ENCODE peak calls at places on chromosomes 5 and 9, in nine cellular contexts. One of them, this sample, is unnamed.

GRCh38 chr9:129283705-129284606 is 105.9 kb upstream of the IER5L start:
- DNase-seq in NAMALWA: no peak
- DNase-seq in GM19239: no peak
- DNase-seq in mesothelial cell of epicardium: no peak
- DNase-seq in SW480: no peak
- DNase-seq in EH: no peak
- DNase-seq in uterus: no peak
- DNase-seq in Calu3: no peak
- DNase-seq in foreskin melanocyte: no peak
- DNase-seq in this sample: no peak

GRCh38 chr9:63817622-63818518 is 1467.1 kb downstream of the FOXD4L5 start:
- DNase-seq in NAMALWA: peak
- DNase-seq in GM19239: no peak
- DNase-seq in mesothelial cell of epicardium: peak
- DNase-seq in SW480: no peak
- DNase-seq in EH: peak
- DNase-seq in uterus: peak
- DNase-seq in Calu3: peak
- DNase-seq in foreskin melanocyte: no peak
- DNase-seq in this sample: no peak

GRCh38 chr9:34125681-34126206 is 754 bp downstream of the DCAF12 start:
- DNase-seq in NAMALWA: peak
- DNase-seq in GM19239: no peak
- DNase-seq in mesothelial cell of epicardium: no peak
- DNase-seq in SW480: peak
- DNase-seq in EH: peak
- DNase-seq in uterus: no peak
- DNase-seq in Calu3: no peak
- DNase-seq in foreskin melanocyte: no peak
- DNase-seq in this sample: no peak

GRCh38 chr5:102545175-102545574 is 46.4 kb upstream of the SLCO6A1 start:
- DNase-seq in NAMALWA: peak
- DNase-seq in GM19239: no peak
- DNase-seq in mesothelial cell of epicardium: no peak
- DNase-seq in SW480: peak
- DNase-seq in EH: peak
- DNase-seq in uterus: no peak
- DNase-seq in Calu3: peak
- DNase-seq in foreskin melanocyte: no peak
- DNase-seq in this sample: no peak

GRCh38 chr9:4305065-4305481 is 5.2 kb upstream of the GLIS3 start:
- DNase-seq in NAMALWA: no peak
- DNase-seq in GM19239: no peak
- DNase-seq in mesothelial cell of epicardium: no peak
- DNase-seq in SW480: peak
- DNase-seq in EH: no peak
- DNase-seq in uterus: no peak
- DNase-seq in Calu3: peak
- DNase-seq in foreskin melanocyte: no peak
- DNase-seq in this sample: no peak

GRCh38 chr5:96177303-96177869 is 215.7 kb upstream of the ELL2 start:
- DNase-seq in NAMALWA: no peak
- DNase-seq in GM19239: no peak
- DNase-seq in mesothelial cell of epicardium: no peak
- DNase-seq in SW480: no peak
- DNase-seq in EH: peak
- DNase-seq in uterus: no peak
- DNase-seq in Calu3: peak
- DNase-seq in foreskin melanocyte: no peak
- DNase-seq in this sample: no peak

GRCh38 chr9:8179381-8180053 is 379.9 kb upstream of the DMAC1 start:
- DNase-seq in NAMALWA: no peak
- DNase-seq in GM19239: no peak
- DNase-seq in mesothelial cell of epicardium: no peak
- DNase-seq in SW480: no peak
- DNase-seq in EH: no peak
- DNase-seq in uterus: no peak
- DNase-seq in Calu3: no peak
- DNase-seq in foreskin melanocyte: no peak
- DNase-seq in this sample: no peak

GRCh38 chr5:164073013-164073535 is 567.7 kb downstream of the MAT2B start:
- DNase-seq in NAMALWA: no peak
- DNase-seq in GM19239: no peak
- DNase-seq in mesothelial cell of epicardium: no peak
- DNase-seq in SW480: no peak
- DNase-seq in EH: no peak
- DNase-seq in uterus: no peak
- DNase-seq in Calu3: no peak
- DNase-seq in foreskin melanocyte: no peak
- DNase-seq in this sample: no peak

GRCh38 chr5:82295144-82295543 is 17.0 kb upstream of the RPS23 start:
- DNase-seq in NAMALWA: peak
- DNase-seq in GM19239: no peak
- DNase-seq in mesothelial cell of epicardium: no peak
- DNase-seq in SW480: no peak
- DNase-seq in EH: no peak
- DNase-seq in uterus: no peak
- DNase-seq in Calu3: no peak
- DNase-seq in foreskin melanocyte: no peak
- DNase-seq in this sample: no peak

GRCh38 chr9:33024126-33024965 is 727 bp upstream of the DNAJA1 start:
- DNase-seq in NAMALWA: peak
- DNase-seq in GM19239: no peak
- DNase-seq in mesothelial cell of epicardium: no peak
- DNase-seq in SW480: peak
- DNase-seq in EH: no peak
- DNase-seq in uterus: no peak
- DNase-seq in Calu3: no peak
- DNase-seq in foreskin melanocyte: no peak
- DNase-seq in this sample: no peak

GRCh38 chr9:137076636-137077009 is 694 bp upstream of the UAP1L1 start:
- DNase-seq in NAMALWA: no peak
- DNase-seq in GM19239: no peak
- DNase-seq in mesothelial cell of epicardium: no peak
- DNase-seq in SW480: no peak
- DNase-seq in EH: no peak
- DNase-seq in uterus: no peak
- DNase-seq in Calu3: no peak
- DNase-seq in foreskin melanocyte: no peak
- DNase-seq in this sample: no peak

GRCh38 chr5:89037090-89037489 is 154.1 kb upstream of the MEF2C start:
- DNase-seq in NAMALWA: no peak
- DNase-seq in GM19239: no peak
- DNase-seq in mesothelial cell of epicardium: no peak
- DNase-seq in SW480: no peak
- DNase-seq in EH: peak
- DNase-seq in uterus: no peak
- DNase-seq in Calu3: peak
- DNase-seq in foreskin melanocyte: peak
- DNase-seq in this sample: no peak

GRCh38 chr5:139385061-139385889 is 2.2 kb upstream of the SLC23A1 start:
- DNase-seq in NAMALWA: peak
- DNase-seq in GM19239: no peak
- DNase-seq in mesothelial cell of epicardium: no peak
- DNase-seq in SW480: peak
- DNase-seq in EH: peak
- DNase-seq in uterus: no peak
- DNase-seq in Calu3: peak
- DNase-seq in foreskin melanocyte: no peak
- DNase-seq in this sample: no peak

GRCh38 chr9:117224676-117225075 is 190.2 kb downstream of the ASTN2 start:
- DNase-seq in NAMALWA: no peak
- DNase-seq in GM19239: no peak
- DNase-seq in mesothelial cell of epicardium: no peak
- DNase-seq in SW480: peak
- DNase-seq in EH: no peak
- DNase-seq in uterus: no peak
- DNase-seq in Calu3: no peak
- DNase-seq in foreskin melanocyte: no peak
- DNase-seq in this sample: no peak

GRCh38 chr5:169300468-169301385 is at the start of gene SLIT3:
- DNase-seq in NAMALWA: no peak
- DNase-seq in GM19239: no peak
- DNase-seq in mesothelial cell of epicardium: peak
- DNase-seq in SW480: no peak
- DNase-seq in EH: peak
- DNase-seq in uterus: peak
- DNase-seq in Calu3: no peak
- DNase-seq in foreskin melanocyte: no peak
- DNase-seq in this sample: no peak

GRCh38 chr9:121694001-121694400 is 42.6 kb downstream of the DAB2IP start:
- DNase-seq in NAMALWA: no peak
- DNase-seq in GM19239: no peak
- DNase-seq in mesothelial cell of epicardium: no peak
- DNase-seq in SW480: no peak
- DNase-seq in EH: no peak
- DNase-seq in uterus: no peak
- DNase-seq in Calu3: no peak
- DNase-seq in foreskin melanocyte: no peak
- DNase-seq in this sample: no peak

This sample was measured in NK-92 treated with Interleukin-12 subunit alpha and Interleukin-12 subunit beta, amount 100 ng/mL, for 24 hours.